ENCODE peak calls at places on chromosomes 11 and 22, in nine cellular contexts. F is T follicular helper cell, C is A673, Z is GF-D8, D is adrenal gland, I is astrocyte of the cerebellum, V is Caco-2, X is NCI-H748 treated with DMSO at 0.1 percent for 48 hours, Y is substantia nigra. K is an unnamed sample.
A peak's percentile ranks its signal among the peaks of the same experiment; 100 is the strongest.

GRCh38 chr11:101618691-101619090 is 34.9 kb upstream of the TRPC6 start:
- DNase-seq in F (no peak), C (no peak), Z (no peak), D (no peak), I (peak; percentile 41), V (no peak), X (no peak), Y (no peak), K (no peak)

GRCh38 chr22:38506118-38506962 is at the start of gene DDX17:
- DNase-seq in F (peak; percentile 89), C (peak; percentile 99), Z (peak; percentile 90), D (peak; percentile 93), I (peak; percentile 94), V (peak; percentile 86), X (peak; percentile 96), Y (peak; percentile 84), K (peak; percentile 88)

GRCh38 chr11:2940930-2941821 is 12.0 kb upstream of the PHLDA2 start:
- DNase-seq in F (no peak), C (no peak), Z (no peak), D (no peak), I (no peak), V (no peak), X (no peak), Y (no peak), K (no peak)

GRCh38 chr22:27477171-27477570 is 324.4 kb downstream of the MN1 start:
- DNase-seq in F (no peak), C (no peak), Z (no peak), D (no peak), I (no peak), V (no peak), X (no peak), Y (no peak), K (no peak)

GRCh38 chr22:45512363-45512762 is 9.7 kb downstream of the FBLN1 start:
- DNase-seq in F (no peak), C (no peak), Z (no peak), D (no peak), I (no peak), V (no peak), X (no peak), Y (no peak), K (no peak)

GRCh38 chr22:37818397-37819099 is 4.6 kb upstream of the GALR3 start:
- DNase-seq in F (peak; percentile 34), C (peak; percentile 64), Z (no peak), D (peak; percentile 58), I (no peak), V (no peak), X (peak; percentile 19), Y (no peak), K (peak; percentile 88)

GRCh38 chr22:19346677-19347265 is 55.3 kb upstream of the CLTCL1 start:
- DNase-seq in F (no peak), C (no peak), Z (no peak), D (no peak), I (no peak), V (no peak), X (no peak), Y (no peak), K (no peak)

GRCh38 chr11:130645164-130645859 is 196.9 kb downstream of the ADAMTS15 start:
- DNase-seq in F (no peak), C (no peak), Z (no peak), D (no peak), I (no peak), V (no peak), X (no peak), Y (no peak), K (no peak)

GRCh38 chr11:77231800-77232199 is 69.7 kb downstream of the GDPD4 start:
- DNase-seq in F (no peak), C (no peak), Z (no peak), D (no peak), I (no peak), V (no peak), X (no peak), Y (no peak), K (no peak)

GRCh38 chr11:118406599-118407166 is 5.3 kb downstream of the ATP5MG start:
- DNase-seq in F (no peak), C (peak; percentile 23), Z (no peak), D (no peak), I (peak; percentile 43), V (no peak), X (peak; percentile 70), Y (no peak), K (no peak)

GRCh38 chr11:134679592-134679991 is 267.6 kb upstream of the B3GAT1 start:
- DNase-seq in F (no peak), C (no peak), Z (no peak), D (no peak), I (no peak), V (no peak), X (no peak), Y (no peak), K (no peak)

GRCh38 chr11:91293119-91293518 is 931.5 kb upstream of the FAT3 start:
- DNase-seq in F (no peak), C (no peak), Z (no peak), D (no peak), I (no peak), V (no peak), X (no peak), Y (no peak), K (no peak)

GRCh38 chr22:17201285-17201945 is 17.8 kb downstream of the ADA2 start:
- DNase-seq in F (no peak), C (peak; percentile 54), Z (no peak), D (no peak), I (no peak), V (peak; percentile 12), X (no peak), Y (no peak), K (peak; percentile 69)

GRCh38 chr11:20003357-20003756 is 156.9 kb downstream of the DBX1 start:
- DNase-seq in F (no peak), C (no peak), Z (no peak), D (no peak), I (no peak), V (no peak), X (no peak), Y (no peak), K (no peak)

GRCh38 chr11:75635009-75635909 is 33.6 kb downstream of the MAP6 start:
- DNase-seq in F (no peak), C (peak; percentile 51), Z (no peak), D (no peak), I (peak; percentile 39), V (no peak), X (no peak), Y (no peak), K (no peak)

GRCh38 chr11:114762437-114762836 is 84.1 kb downstream of the NXPE2 start:
- DNase-seq in F (no peak), C (peak; percentile 62), Z (peak; percentile 41), D (peak; percentile 53), I (peak; percentile 28), V (peak; percentile 81), X (no peak), Y (no peak), K (peak; percentile 20)

GRCh38 chr11:65182258-65183170 is 786 bp downstream of the CAPN1 start:
- DNase-seq in F (no peak), C (no peak), Z (no peak), D (peak; percentile 36), I (no peak), V (peak; percentile 68), X (peak; percentile 18), Y (no peak), K (no peak)

GRCh38 chr11:68751331-68751856 is at the start of gene TESMIN:
- DNase-seq in F (peak; percentile 91), C (peak; percentile 89), Z (peak; percentile 59), D (peak; percentile 94), I (no peak), V (peak; percentile 99), X (peak; percentile 73), Y (no peak), K (peak; percentile 99)

GRCh38 chr11:116500833-116501622 is 271.8 kb downstream of the BUD13 start:
- DNase-seq in F (no peak), C (no peak), Z (no peak), D (no peak), I (no peak), V (no peak), X (no peak), Y (no peak), K (no peak)